ENCODE peak calls at places on chromosome X, in five cellular contexts. One of them, this sample, is unnamed.

GRCh38 chrX:74117962-74118361 is 186.0 kb upstream of the ZCCHC13 start:
- DNase-seq in epithelial cell of prostate: no peak
- DNase-seq in NCI-H510A treated with DMSO at 0.1 percent for 48 hours: no peak
- DNase-seq in activated CD4-positive, alpha-beta T cell treated with anti-CD3 and anti-CD28 coated beads, Interleukin-2, amount 50 U/mL, for 24 hours: no peak
- DNase-seq in stimulated activated CD4-positive, alpha-beta T cell treated with anti-CD3 and anti-CD28 coated beads, Interleukin-2, amount 100 ng/mL, for 48 hours: no peak
- DNase-seq in this sample: no peak

GRCh38 chrX:120791013-120791643 is 84.5 kb downstream of the CT47B1 start:
- DNase-seq in epithelial cell of prostate: no peak
- DNase-seq in NCI-H510A treated with DMSO at 0.1 percent for 48 hours: no peak
- DNase-seq in activated CD4-positive, alpha-beta T cell treated with anti-CD3 and anti-CD28 coated beads, Interleukin-2, amount 50 U/mL, for 24 hours: no peak
- DNase-seq in stimulated activated CD4-positive, alpha-beta T cell treated with anti-CD3 and anti-CD28 coated beads, Interleukin-2, amount 100 ng/mL, for 48 hours: no peak
- DNase-seq in this sample: no peak

GRCh38 chrX:40471965-40472648 is 108.7 kb upstream of the ATP6AP2 start:
- DNase-seq in epithelial cell of prostate: no peak
- DNase-seq in NCI-H510A treated with DMSO at 0.1 percent for 48 hours: peak
- DNase-seq in activated CD4-positive, alpha-beta T cell treated with anti-CD3 and anti-CD28 coated beads, Interleukin-2, amount 50 U/mL, for 24 hours: no peak
- DNase-seq in stimulated activated CD4-positive, alpha-beta T cell treated with anti-CD3 and anti-CD28 coated beads, Interleukin-2, amount 100 ng/mL, for 48 hours: no peak
- DNase-seq in this sample: no peak

GRCh38 chrX:23898412-23898959 is 9.3 kb downstream of the APOO start:
- DNase-seq in epithelial cell of prostate: peak
- DNase-seq in NCI-H510A treated with DMSO at 0.1 percent for 48 hours: no peak
- DNase-seq in activated CD4-positive, alpha-beta T cell treated with anti-CD3 and anti-CD28 coated beads, Interleukin-2, amount 50 U/mL, for 24 hours: no peak
- DNase-seq in stimulated activated CD4-positive, alpha-beta T cell treated with anti-CD3 and anti-CD28 coated beads, Interleukin-2, amount 100 ng/mL, for 48 hours: no peak
- DNase-seq in this sample: no peak

GRCh38 chrX:10235851-10236250 is 79.1 kb downstream of the CLCN4 start:
- DNase-seq in epithelial cell of prostate: no peak
- DNase-seq in NCI-H510A treated with DMSO at 0.1 percent for 48 hours: no peak
- DNase-seq in activated CD4-positive, alpha-beta T cell treated with anti-CD3 and anti-CD28 coated beads, Interleukin-2, amount 50 U/mL, for 24 hours: no peak
- DNase-seq in stimulated activated CD4-positive, alpha-beta T cell treated with anti-CD3 and anti-CD28 coated beads, Interleukin-2, amount 100 ng/mL, for 48 hours: no peak
- DNase-seq in this sample: no peak

GRCh38 chrX:40273356-40274050 is 175.7 kb upstream of the BCOR start:
- DNase-seq in epithelial cell of prostate: no peak
- DNase-seq in NCI-H510A treated with DMSO at 0.1 percent for 48 hours: no peak
- DNase-seq in activated CD4-positive, alpha-beta T cell treated with anti-CD3 and anti-CD28 coated beads, Interleukin-2, amount 50 U/mL, for 24 hours: no peak
- DNase-seq in stimulated activated CD4-positive, alpha-beta T cell treated with anti-CD3 and anti-CD28 coated beads, Interleukin-2, amount 100 ng/mL, for 48 hours: no peak
- DNase-seq in this sample: no peak

GRCh38 chrX:115560211-115560977 is 580 bp upstream of the PLS3 start:
- DNase-seq in epithelial cell of prostate: peak
- DNase-seq in NCI-H510A treated with DMSO at 0.1 percent for 48 hours: peak
- DNase-seq in activated CD4-positive, alpha-beta T cell treated with anti-CD3 and anti-CD28 coated beads, Interleukin-2, amount 50 U/mL, for 24 hours: no peak
- DNase-seq in stimulated activated CD4-positive, alpha-beta T cell treated with anti-CD3 and anti-CD28 coated beads, Interleukin-2, amount 100 ng/mL, for 48 hours: no peak
- DNase-seq in this sample: no peak

GRCh38 chrX:135697614-135698013 is 15.8 kb upstream of the CT45A1 start:
- DNase-seq in epithelial cell of prostate: no peak
- DNase-seq in NCI-H510A treated with DMSO at 0.1 percent for 48 hours: no peak
- DNase-seq in activated CD4-positive, alpha-beta T cell treated with anti-CD3 and anti-CD28 coated beads, Interleukin-2, amount 50 U/mL, for 24 hours: no peak
- DNase-seq in stimulated activated CD4-positive, alpha-beta T cell treated with anti-CD3 and anti-CD28 coated beads, Interleukin-2, amount 100 ng/mL, for 48 hours: no peak
- DNase-seq in this sample: no peak

GRCh38 chrX:20217279-20217678 is 49.4 kb downstream of the RPS6KA3 start:
- DNase-seq in epithelial cell of prostate: no peak
- DNase-seq in NCI-H510A treated with DMSO at 0.1 percent for 48 hours: no peak
- DNase-seq in activated CD4-positive, alpha-beta T cell treated with anti-CD3 and anti-CD28 coated beads, Interleukin-2, amount 50 U/mL, for 24 hours: no peak
- DNase-seq in stimulated activated CD4-positive, alpha-beta T cell treated with anti-CD3 and anti-CD28 coated beads, Interleukin-2, amount 100 ng/mL, for 48 hours: no peak
- DNase-seq in this sample: no peak

GRCh38 chrX:110409925-110410324 is 51.3 kb downstream of the RTL9 start:
- DNase-seq in epithelial cell of prostate: no peak
- DNase-seq in NCI-H510A treated with DMSO at 0.1 percent for 48 hours: no peak
- DNase-seq in activated CD4-positive, alpha-beta T cell treated with anti-CD3 and anti-CD28 coated beads, Interleukin-2, amount 50 U/mL, for 24 hours: no peak
- DNase-seq in stimulated activated CD4-positive, alpha-beta T cell treated with anti-CD3 and anti-CD28 coated beads, Interleukin-2, amount 100 ng/mL, for 48 hours: no peak
- DNase-seq in this sample: no peak

GRCh38 chrX:125132274-125132673 is 187.4 kb upstream of the TEX13C start:
- DNase-seq in epithelial cell of prostate: no peak
- DNase-seq in NCI-H510A treated with DMSO at 0.1 percent for 48 hours: peak
- DNase-seq in activated CD4-positive, alpha-beta T cell treated with anti-CD3 and anti-CD28 coated beads, Interleukin-2, amount 50 U/mL, for 24 hours: no peak
- DNase-seq in stimulated activated CD4-positive, alpha-beta T cell treated with anti-CD3 and anti-CD28 coated beads, Interleukin-2, amount 100 ng/mL, for 48 hours: no peak
- DNase-seq in this sample: no peak

GRCh38 chrX:51406688-51407519 is 74.3 kb downstream of the NUDT10 start:
- DNase-seq in epithelial cell of prostate: no peak
- DNase-seq in NCI-H510A treated with DMSO at 0.1 percent for 48 hours: no peak
- DNase-seq in activated CD4-positive, alpha-beta T cell treated with anti-CD3 and anti-CD28 coated beads, Interleukin-2, amount 50 U/mL, for 24 hours: no peak
- DNase-seq in stimulated activated CD4-positive, alpha-beta T cell treated with anti-CD3 and anti-CD28 coated beads, Interleukin-2, amount 100 ng/mL, for 48 hours: no peak
- DNase-seq in this sample: no peak

GRCh38 chrX:47540754-47541538 is 20.1 kb upstream of the ARAF start:
- DNase-seq in epithelial cell of prostate: peak
- DNase-seq in NCI-H510A treated with DMSO at 0.1 percent for 48 hours: peak
- DNase-seq in activated CD4-positive, alpha-beta T cell treated with anti-CD3 and anti-CD28 coated beads, Interleukin-2, amount 50 U/mL, for 24 hours: no peak
- DNase-seq in stimulated activated CD4-positive, alpha-beta T cell treated with anti-CD3 and anti-CD28 coated beads, Interleukin-2, amount 100 ng/mL, for 48 hours: no peak
- DNase-seq in this sample: peak

GRCh38 chrX:139930923-139931645 is 1.8 kb downstream of the ATP11C start:
- DNase-seq in epithelial cell of prostate: no peak
- DNase-seq in NCI-H510A treated with DMSO at 0.1 percent for 48 hours: peak
- DNase-seq in activated CD4-positive, alpha-beta T cell treated with anti-CD3 and anti-CD28 coated beads, Interleukin-2, amount 50 U/mL, for 24 hours: no peak
- DNase-seq in stimulated activated CD4-positive, alpha-beta T cell treated with anti-CD3 and anti-CD28 coated beads, Interleukin-2, amount 100 ng/mL, for 48 hours: peak
- DNase-seq in this sample: no peak

GRCh38 chrX:34978171-34978570 is 35.6 kb downstream of the FAM47B start:
- DNase-seq in epithelial cell of prostate: no peak
- DNase-seq in NCI-H510A treated with DMSO at 0.1 percent for 48 hours: no peak
- DNase-seq in activated CD4-positive, alpha-beta T cell treated with anti-CD3 and anti-CD28 coated beads, Interleukin-2, amount 50 U/mL, for 24 hours: no peak
- DNase-seq in stimulated activated CD4-positive, alpha-beta T cell treated with anti-CD3 and anti-CD28 coated beads, Interleukin-2, amount 100 ng/mL, for 48 hours: no peak
- DNase-seq in this sample: no peak

GRCh38 chrX:2442694-2443093 is 58.1 kb downstream of the DHRSX start:
- DNase-seq in epithelial cell of prostate: no peak
- DNase-seq in NCI-H510A treated with DMSO at 0.1 percent for 48 hours: no peak
- DNase-seq in activated CD4-positive, alpha-beta T cell treated with anti-CD3 and anti-CD28 coated beads, Interleukin-2, amount 50 U/mL, for 24 hours: no peak
- DNase-seq in stimulated activated CD4-positive, alpha-beta T cell treated with anti-CD3 and anti-CD28 coated beads, Interleukin-2, amount 100 ng/mL, for 48 hours: no peak
- DNase-seq in this sample: no peak

GRCh38 chrX:73823473-73824004 is 260.5 kb downstream of the CHIC1 start:
- DNase-seq in epithelial cell of prostate: no peak
- DNase-seq in NCI-H510A treated with DMSO at 0.1 percent for 48 hours: no peak
- DNase-seq in activated CD4-positive, alpha-beta T cell treated with anti-CD3 and anti-CD28 coated beads, Interleukin-2, amount 50 U/mL, for 24 hours: no peak
- DNase-seq in stimulated activated CD4-positive, alpha-beta T cell treated with anti-CD3 and anti-CD28 coated beads, Interleukin-2, amount 100 ng/mL, for 48 hours: no peak
- DNase-seq in this sample: no peak

GRCh38 chrX:153411255-153411987 is at the start of gene ZFP92:
- DNase-seq in epithelial cell of prostate: no peak
- DNase-seq in NCI-H510A treated with DMSO at 0.1 percent for 48 hours: no peak
- DNase-seq in activated CD4-positive, alpha-beta T cell treated with anti-CD3 and anti-CD28 coated beads, Interleukin-2, amount 50 U/mL, for 24 hours: no peak
- DNase-seq in stimulated activated CD4-positive, alpha-beta T cell treated with anti-CD3 and anti-CD28 coated beads, Interleukin-2, amount 100 ng/mL, for 48 hours: peak
- DNase-seq in this sample: no peak

GRCh38 chrX:39261446-39262147 is 460.3 kb downstream of the MID1IP1 start:
- DNase-seq in epithelial cell of prostate: peak
- DNase-seq in NCI-H510A treated with DMSO at 0.1 percent for 48 hours: peak
- DNase-seq in activated CD4-positive, alpha-beta T cell treated with anti-CD3 and anti-CD28 coated beads, Interleukin-2, amount 50 U/mL, for 24 hours: peak
- DNase-seq in stimulated activated CD4-positive, alpha-beta T cell treated with anti-CD3 and anti-CD28 coated beads, Interleukin-2, amount 100 ng/mL, for 48 hours: no peak
- DNase-seq in this sample: no peak

GRCh38 chrX:92230628-92231027 is 451.5 kb downstream of the PCDH11X start:
- DNase-seq in epithelial cell of prostate: no peak
- DNase-seq in NCI-H510A treated with DMSO at 0.1 percent for 48 hours: no peak
- DNase-seq in activated CD4-positive, alpha-beta T cell treated with anti-CD3 and anti-CD28 coated beads, Interleukin-2, amount 50 U/mL, for 24 hours: no peak
- DNase-seq in stimulated activated CD4-positive, alpha-beta T cell treated with anti-CD3 and anti-CD28 coated beads, Interleukin-2, amount 100 ng/mL, for 48 hours: no peak
- DNase-seq in this sample: no peak

GRCh38 chrX:133056341-133056740 is 40.6 kb downstream of the USP26 start:
- DNase-seq in epithelial cell of prostate: no peak
- DNase-seq in NCI-H510A treated with DMSO at 0.1 percent for 48 hours: no peak
- DNase-seq in activated CD4-positive, alpha-beta T cell treated with anti-CD3 and anti-CD28 coated beads, Interleukin-2, amount 50 U/mL, for 24 hours: no peak
- DNase-seq in stimulated activated CD4-positive, alpha-beta T cell treated with anti-CD3 and anti-CD28 coated beads, Interleukin-2, amount 100 ng/mL, for 48 hours: no peak
- DNase-seq in this sample: no peak

GRCh38 chrX:67544281-67544680 is 460 bp downstream of the AR start:
- DNase-seq in epithelial cell of prostate: no peak
- DNase-seq in NCI-H510A treated with DMSO at 0.1 percent for 48 hours: no peak
- DNase-seq in activated CD4-positive, alpha-beta T cell treated with anti-CD3 and anti-CD28 coated beads, Interleukin-2, amount 50 U/mL, for 24 hours: no peak
- DNase-seq in stimulated activated CD4-positive, alpha-beta T cell treated with anti-CD3 and anti-CD28 coated beads, Interleukin-2, amount 100 ng/mL, for 48 hours: no peak
- DNase-seq in this sample: no peak

This sample was measured in NCI-H1048.